ENCODE peak calls at places on chromosomes 12 and 14, in seven cellular contexts. E is T-helper 1 cell, C is fibroblast of mammary gland, J is GM12865, V is NCI-H1105 treated with DMSO at 0.1 percent for 48 hours, N is ACHN, P is HCEC 1CT. D is an unnamed sample.

GRCh38 chr12:56486694-56487093 is 1.3 kb downstream of the GLS2 start:
- DNase-seq in E (no peak), C (no peak), J (no peak), V (no peak), N (no peak), P (no peak), D (no peak)

GRCh38 chr14:68860771-68861170 is 67.9 kb upstream of the ZFP36L1 start:
- DNase-seq in E (no peak), C (no peak), J (no peak), V (no peak), N (no peak), P (no peak), D (no peak)

GRCh38 chr14:94716976-94717375 is 52.9 kb downstream of the GSC start:
- DNase-seq in E (no peak), C (no peak), J (no peak), V (no peak), N (no peak), P (no peak), D (no peak)

GRCh38 chr14:67987596-67987995 is 168.0 kb downstream of the RAD51B start:
- DNase-seq in E (no peak), C (peak), J (no peak), V (no peak), N (no peak), P (peak), D (peak)

GRCh38 chr12:52168019-52168717 is 23.6 kb downstream of the KRT80 start:
- DNase-seq in E (no peak), C (peak), J (peak), V (no peak), N (peak), P (no peak), D (peak)

GRCh38 chr14:68514611-68515194 is 278.2 kb downstream of the ZFP36L1 start:
- DNase-seq in E (no peak), C (no peak), J (no peak), V (no peak), N (no peak), P (no peak), D (no peak)

GRCh38 chr14:64461221-64461620 is 4.1 kb upstream of the AKAP5 start:
- DNase-seq in E (no peak), C (no peak), J (no peak), V (no peak), N (no peak), P (no peak), D (no peak)

GRCh38 chr14:77682158-77682553 is 25.7 kb downstream of the ALKBH1 start:
- DNase-seq in E (no peak), C (peak), J (no peak), V (no peak), N (no peak), P (peak), D (no peak)

GRCh38 chr14:54226103-54226502 is 170.7 kb upstream of the CDKN3 start:
- DNase-seq in E (no peak), C (peak), J (no peak), V (no peak), N (no peak), P (peak), D (peak)

GRCh38 chr12:68074294-68075027 is 85.1 kb downstream of the IFNG start:
- DNase-seq in E (no peak), C (no peak), J (no peak), V (no peak), N (no peak), P (no peak), D (no peak)

GRCh38 chr12:14207946-14208612 is 157.4 kb upstream of the ATF7IP start:
- DNase-seq in E (no peak), C (no peak), J (no peak), V (peak), N (no peak), P (no peak), D (no peak)

GRCh38 chr12:6195665-6196535 is 4.3 kb upstream of the CD9 start:
- DNase-seq in E (peak), C (peak), J (peak), V (peak), N (peak), P (peak), D (peak)

GRCh38 chr12:128951448-128951847 is 98.2 kb downstream of the GLT1D1 start:
- DNase-seq in E (no peak), C (no peak), J (no peak), V (no peak), N (no peak), P (no peak), D (no peak)

GRCh38 chr12:120199595-120200306 is 1.2 kb downstream of the RPLP0 start:
- DNase-seq in E (peak), C (peak), J (peak), V (no peak), N (peak), P (peak), D (peak)

D was measured in fibroblast of gingiva.